ENCODE peak calls at places on chromosomes 4 and X, in ten cellular contexts. U is AG04450; H is naive thymus-derived CD4-positive, alpha-beta T cell; S is brain microvascular endothelial cell; D is H1; A is left lung; T is fibroblast of lung; Q is transverse colon; L is cardiac muscle cell; R is kidney epithelial cell. V is an unnamed sample.

GRCh38 chr4:6059375-6059805 is 41.2 kb upstream of the C4orf50 start:
- DNase-seq in D (no peak), Q (no peak), T (no peak), R (no peak), S (no peak), H (no peak), U (no peak), A (no peak), L (no peak), V (no peak)

GRCh38 chrX:123860983-123861382 is 1.1 kb downstream of the XIAP start:
- DNase-seq in H (no peak), T (no peak), S (peak), Q (no peak), L (peak), R (no peak), U (no peak), D (no peak), A (no peak), V (no peak)

GRCh38 chr4:999863-1000425 is 6.7 kb upstream of the SLC26A1 start:
- DNase-seq in R (no peak), S (no peak), L (no peak), Q (no peak), A (peak), U (no peak), H (no peak), T (no peak), D (no peak), V (no peak)

GRCh38 chr4:85779165-85779564 is 304.2 kb downstream of the ARHGAP24 start:
- DNase-seq in L (peak), Q (no peak), R (no peak), S (peak), H (no peak), T (peak), U (no peak), A (no peak), D (no peak), V (no peak)

GRCh38 chr4:151921371-151921770 is 160.6 kb upstream of the GATB start:
- DNase-seq in U (no peak), L (no peak), H (no peak), Q (no peak), R (no peak), A (no peak), S (peak), T (peak), D (no peak), V (no peak)

GRCh38 chrX:78514852-78515251 is 144.3 kb downstream of the RTL3 start:
- DNase-seq in U (no peak), L (no peak), H (no peak), A (no peak), Q (no peak), R (no peak), D (peak), T (peak), S (no peak), V (no peak)

GRCh38 chr4:73988096-73988495 is at the start of gene PPBP:
- DNase-seq in Q (no peak), D (no peak), L (no peak), A (no peak), R (no peak), S (no peak), T (no peak), U (no peak), H (no peak), V (no peak)

GRCh38 chr4:23305026-23305425 is 584.8 kb downstream of the PPARGC1A start:
- DNase-seq in U (no peak), S (no peak), L (no peak), R (no peak), D (no peak), H (no peak), T (peak), A (no peak), Q (no peak), V (no peak)

GRCh38 chr4:129623233-129623632 is 527.3 kb downstream of the C4orf33 start:
- DNase-seq in R (no peak), D (no peak), S (no peak), H (no peak), U (no peak), Q (no peak), T (no peak), L (no peak), A (no peak), V (no peak)

GRCh38 chr4:80045831-80046230 is 27.2 kb downstream of the ANTXR2 start:
- DNase-seq in H (no peak), L (peak), R (no peak), A (no peak), T (peak), D (no peak), U (peak), S (no peak), Q (no peak), V (no peak)

GRCh38 chrX:28120076-28120475 is 138.8 kb upstream of the DCAF8L1 start:
- DNase-seq in L (peak), A (no peak), T (no peak), S (no peak), Q (no peak), D (no peak), U (no peak), R (peak), H (no peak), V (no peak)

GRCh38 chr4:10237131-10237530 is 120.5 kb upstream of the WDR1 start:
- DNase-seq in D (no peak), H (no peak), R (no peak), U (no peak), A (no peak), Q (no peak), S (no peak), T (no peak), L (no peak), V (no peak)

GRCh38 chr4:6278801-6279197 is 9.1 kb downstream of the WFS1 start:
- DNase-seq in D (no peak), A (peak), H (no peak), Q (peak), T (peak), U (no peak), L (peak), R (no peak), S (peak), V (no peak)

GRCh38 chrX:100677616-100678181 is 33.7 kb downstream of the SRPX2 start:
- DNase-seq in H (no peak), L (peak), S (peak), U (no peak), T (peak), D (no peak), Q (no peak), R (no peak), A (no peak), V (no peak)

GRCh38 chrX:101957174-101957573 is 25.3 kb upstream of the ZMAT1 start:
- DNase-seq in H (no peak), L (no peak), S (no peak), D (no peak), R (no peak), Q (no peak), T (no peak), U (no peak), A (no peak), V (no peak)

GRCh38 chr4:15955670-15956069 is 7.3 kb downstream of the FGFBP2 start:
- DNase-seq in R (no peak), S (peak), Q (no peak), T (peak), U (no peak), H (no peak), A (no peak), L (peak), D (no peak), V (no peak)

GRCh38 chr4:156298230-156298629 is 344.6 kb upstream of the CTSO start:
- DNase-seq in L (peak), H (no peak), D (no peak), S (peak), R (peak), A (no peak), Q (peak), U (peak), T (peak), V (peak)

GRCh38 chrX:107171369-107172102 is 34.7 kb downstream of the NUP62CL start:
- DNase-seq in A (no peak), Q (no peak), U (no peak), D (no peak), L (no peak), T (no peak), S (no peak), H (no peak), R (no peak), V (no peak)

GRCh38 chr4:49000806-49001205 is 14.7 kb downstream of the CWH43 start:
- DNase-seq in L (no peak), R (no peak), H (no peak), T (no peak), S (no peak), Q (no peak), U (no peak), A (no peak), D (no peak), V (no peak)

GRCh38 chrX:17552251-17552650 is 177.3 kb downstream of the NHS start:
- DNase-seq in R (no peak), Q (no peak), D (no peak), S (peak), L (peak), T (peak), A (no peak), H (no peak), U (no peak), V (no peak)

GRCh38 chr4:71186566-71187398 is 152.0 kb upstream of the SLC4A4 start:
- DNase-seq in Q (peak), L (peak), A (peak), S (no peak), H (no peak), U (no peak), T (peak), R (no peak), D (no peak), V (no peak)

GRCh38 chr4:147733614-147734344 is 1.9 kb downstream of the ARHGAP10 start:
- DNase-seq in H (no peak), S (no peak), L (peak), Q (no peak), D (no peak), T (peak), U (no peak), A (no peak), R (no peak), V (no peak)
- H3K4me3 ChIP-seq in H (peak), S (peak), L (peak), Q (peak), D (no peak), T (peak), U (peak), A (peak), R (peak), V (peak)

GRCh38 chr4:4226606-4227438 is at the start of gene OTOP1:
- DNase-seq in H (no peak), S (no peak), Q (no peak), A (no peak), R (no peak), U (no peak), T (no peak), D (no peak), L (no peak), V (no peak)
- H3K4me3 ChIP-seq in H (no peak), S (no peak), Q (no peak), A (no peak), R (no peak), U (no peak), T (no peak), D (peak), L (no peak), V (no peak)

GRCh38 chr4:107799634-107800033 is 25.1 kb upstream of the SGMS2 start:
- DNase-seq in A (no peak), L (no peak), H (no peak), D (no peak), T (no peak), R (no peak), U (no peak), S (no peak), Q (no peak), V (no peak)
- H3K4me3 ChIP-seq in A (no peak), L (no peak), H (no peak), D (no peak), T (no peak), R (no peak), U (no peak), S (no peak), Q (no peak), V (peak)

DNA sequence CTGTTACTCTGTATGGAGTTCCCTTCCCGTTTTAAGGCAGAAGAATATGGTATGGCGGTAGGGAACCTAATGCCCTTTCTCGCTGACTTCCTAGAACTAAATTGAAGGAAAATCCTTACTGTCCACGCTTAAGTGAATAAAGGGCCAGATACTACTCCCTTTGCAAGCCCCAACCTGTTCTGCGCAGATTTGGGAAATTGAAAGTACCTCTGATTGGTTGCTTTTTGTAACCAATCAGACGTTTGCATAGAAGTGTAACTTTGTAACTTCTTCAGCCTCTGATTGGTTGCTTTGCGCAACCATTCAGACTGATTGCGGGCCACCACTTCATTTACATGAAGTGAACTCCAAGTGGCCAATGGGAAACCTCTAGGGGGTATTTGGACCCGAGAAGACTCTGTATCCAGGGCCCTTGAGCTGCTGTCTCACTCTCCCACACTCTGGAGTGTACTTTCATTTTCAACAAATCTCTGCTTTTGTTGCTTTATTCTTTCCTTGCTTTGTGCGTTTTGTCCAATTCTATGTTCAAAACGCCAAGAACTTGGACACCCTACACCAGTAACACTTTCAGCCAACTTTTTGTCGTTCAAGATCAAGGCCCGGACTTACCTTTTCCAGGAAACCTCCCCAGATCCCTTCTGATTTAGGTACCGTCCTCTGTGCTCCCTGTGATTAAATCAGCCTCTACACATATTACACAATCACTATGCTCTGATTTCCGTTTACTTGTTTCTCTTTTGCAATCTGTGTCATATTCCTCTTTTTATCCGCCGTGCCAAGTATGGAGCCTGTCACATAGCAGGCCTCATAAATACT is 1.0 kb upstream of the TMEM33 start:
- DNase-seq in Q (no peak), H (no peak), S (no peak), U (no peak), T (no peak), D (no peak), A (no peak), L (peak), R (no peak), V (no peak)
- H3K4me3 ChIP-seq in Q (no peak), H (peak), S (no peak), U (no peak), T (no peak), D (peak), A (peak), L (peak), R (no peak), V (peak)

GRCh38 chrX:125681058-125681457 is 361.4 kb downstream of the TEX13C start:
- DNase-seq in R (no peak), H (no peak), D (no peak), U (no peak), L (no peak), T (no peak), S (no peak), A (no peak), Q (no peak), V (no peak)

GRCh38 chrX:125678258-125678657 is 358.6 kb downstream of the TEX13C start:
- DNase-seq in A (no peak), T (no peak), S (no peak), U (no peak), L (no peak), R (no peak), H (no peak), D (no peak), Q (no peak), V (no peak)

GRCh38 chrX:125681507-125681906 is 361.8 kb downstream of the TEX13C start:
- DNase-seq in Q (no peak), H (no peak), U (no peak), D (no peak), L (no peak), A (no peak), S (no peak), R (no peak), T (no peak), V (no peak)

DNA sequence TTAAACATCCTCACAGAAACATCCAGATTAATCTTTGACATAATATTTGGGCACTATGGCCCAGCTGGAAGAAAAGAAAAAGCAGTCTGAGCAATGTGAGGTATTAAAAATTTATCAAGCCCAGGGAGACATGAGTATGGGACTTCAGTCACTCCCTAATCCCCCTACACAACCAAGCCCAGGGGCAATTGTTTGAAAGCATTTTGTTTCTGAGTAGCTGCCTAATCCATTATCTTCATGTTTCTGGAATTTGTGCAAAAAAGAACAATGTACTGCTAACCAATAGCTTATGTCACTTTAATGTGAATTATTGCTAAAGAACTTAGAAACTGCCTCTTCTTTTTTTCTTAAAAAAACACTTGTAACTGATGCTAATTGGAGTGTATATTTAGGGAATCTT is 360.7 kb downstream of the TEX13C start:
- DNase-seq in D (no peak), R (no peak), Q (no peak), L (no peak), H (no peak), S (no peak), U (no peak), T (no peak), A (no peak), V (no peak)
- H3K4me3 ChIP-seq in D (no peak), R (no peak), Q (no peak), L (no peak), H (no peak), S (no peak), U (no peak), T (no peak), A (no peak), V (no peak)

DNA sequence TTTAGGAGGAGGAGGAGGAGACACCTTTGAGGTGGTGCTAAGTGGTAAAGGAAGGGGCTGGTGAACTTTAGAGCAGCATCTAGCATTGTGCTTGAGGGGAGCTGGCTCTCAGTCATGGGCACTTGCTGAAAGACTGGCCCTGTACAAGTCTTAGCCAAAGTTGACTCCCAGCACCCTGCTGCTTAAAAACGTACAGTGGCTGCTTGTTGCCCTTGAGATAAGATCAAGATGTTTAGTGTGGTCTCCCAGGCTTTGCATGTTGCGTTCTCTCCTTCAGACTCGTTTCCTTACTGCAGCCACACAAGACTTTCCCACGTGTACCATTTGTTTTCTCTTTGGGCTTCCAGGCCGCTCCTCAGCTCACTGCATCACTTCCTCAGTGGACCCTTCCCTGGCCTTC is 1.8 kb downstream of the MED28 start:
- DNase-seq in U (no peak), Q (no peak), R (no peak), D (no peak), H (no peak), T (no peak), A (no peak), L (no peak), S (no peak), V (no peak)
- H3K4me3 ChIP-seq in U (peak), Q (no peak), R (no peak), D (no peak), H (peak), T (peak), A (no peak), L (no peak), S (peak), V (peak)

GRCh38 chr4:56272003-56272402 is 115.3 kb downstream of the AASDH start:
- DNase-seq in L (no peak), A (peak), U (no peak), R (no peak), Q (peak), D (no peak), S (no peak), H (no peak), T (no peak), V (no peak)
- H3K4me3 ChIP-seq in L (no peak), A (no peak), U (no peak), R (no peak), Q (no peak), D (no peak), S (no peak), H (no peak), T (no peak), V (no peak)

DNA sequence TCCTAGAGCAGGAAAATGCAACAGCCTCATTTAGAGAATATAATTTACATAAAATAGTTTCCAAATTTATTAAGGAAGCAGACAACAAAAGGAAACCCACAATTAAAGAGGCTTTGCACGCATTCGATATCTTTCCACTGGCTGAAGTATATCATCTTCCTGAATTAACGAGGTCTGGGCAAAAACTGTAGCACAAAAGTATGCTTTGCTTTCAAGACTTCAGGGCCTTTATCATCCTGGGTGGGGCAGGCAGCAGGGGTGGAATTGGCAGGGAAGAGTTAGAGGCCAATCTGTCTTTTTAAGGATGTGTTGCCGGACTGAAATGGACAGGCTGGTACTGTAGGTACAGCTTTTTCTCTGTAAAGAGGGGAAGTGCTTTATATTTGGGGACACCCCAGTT is 17.0 kb upstream of the STX18 start:
- DNase-seq in S (no peak), T (peak), D (no peak), H (no peak), A (no peak), Q (no peak), L (no peak), U (no peak), R (no peak), V (no peak)
- H3K4me3 ChIP-seq in S (no peak), T (no peak), D (no peak), H (no peak), A (no peak), Q (no peak), L (no peak), U (no peak), R (no peak), V (no peak)

GRCh38 chrX:153515435-153515834 is 2.0 kb upstream of the ATP2B3 start:
- DNase-seq in H (no peak), S (no peak), U (no peak), L (no peak), D (no peak), A (no peak), Q (no peak), R (no peak), T (no peak), V (no peak)

GRCh38 chrX:153517941-153518834 is 746 bp downstream of the ATP2B3 start:
- DNase-seq in U (no peak), A (no peak), L (no peak), D (no peak), Q (no peak), H (no peak), R (no peak), S (no peak), T (no peak), V (no peak)

GRCh38 chrX:153519569-153520285 is 2.3 kb downstream of the ATP2B3 start:
- DNase-seq in R (peak), A (no peak), Q (no peak), T (peak), L (no peak), D (no peak), H (no peak), U (no peak), S (peak), V (no peak)

GRCh38 chrX:153516055-153516454 is 1.4 kb upstream of the ATP2B3 start:
- DNase-seq in Q (no peak), T (peak), D (no peak), U (no peak), R (no peak), A (no peak), S (no peak), L (no peak), H (no peak), V (no peak)

GRCh38 chrX:153517421-153517820 is at the start of gene ATP2B3:
- DNase-seq in Q (no peak), R (no peak), L (no peak), U (no peak), A (no peak), T (no peak), H (no peak), S (no peak), D (no peak), V (no peak)
- H3K4me3 ChIP-seq in Q (no peak), R (no peak), L (peak), U (no peak), A (no peak), T (no peak), H (no peak), S (no peak), D (peak), V (no peak)

DNA sequence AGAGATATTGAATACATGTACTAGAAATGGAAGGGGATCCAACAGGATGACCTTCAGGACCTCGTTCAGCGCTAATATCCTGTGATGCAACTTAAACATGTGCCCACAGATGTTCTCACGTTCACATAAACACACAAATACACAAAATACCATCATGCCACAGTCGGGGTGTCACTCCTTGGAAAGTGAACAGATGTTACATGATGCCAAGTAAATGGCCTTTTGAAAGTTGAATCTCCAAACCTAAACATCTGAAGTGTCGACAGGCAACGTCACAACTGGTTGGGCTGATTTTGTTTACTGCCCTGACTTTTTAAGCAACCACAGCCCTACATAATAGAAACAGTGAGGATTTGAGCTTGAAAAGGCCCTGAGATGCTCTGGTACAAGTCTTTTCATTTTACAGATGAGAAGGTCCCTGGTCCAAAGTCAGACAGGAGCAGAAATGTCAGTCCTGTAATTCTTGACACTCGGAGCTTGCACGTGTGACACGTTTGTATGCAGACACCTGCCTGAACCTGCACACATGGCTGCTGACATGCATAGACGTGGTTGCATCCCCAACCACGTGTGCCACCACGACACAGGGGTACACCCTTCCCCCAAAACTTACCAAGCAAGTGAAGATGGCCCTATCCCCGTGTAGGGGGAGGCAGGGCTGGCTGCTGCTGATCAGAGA is 23.5 kb upstream of the BCORL1 start:
- DNase-seq in R (no peak), S (no peak), Q (no peak), U (no peak), A (no peak), T (no peak), D (no peak), L (no peak), H (no peak), V (no peak)
- H3K4me3 ChIP-seq in R (no peak), S (no peak), Q (no peak), U (no peak), A (no peak), T (no peak), D (no peak), L (no peak), H (no peak), V (no peak)

V was measured in epithelial cell of proximal tubule.